ENCODE peak calls at places on chromosomes 6 and 20, in six cellular contexts. E is GM23248, U is astrocyte, P is mammary epithelial cell, Z is K562, Y is fibroblast of lung. V is an unnamed sample.
A peak's percentile ranks its signal among the peaks of the same experiment; 100 is the strongest.

GRCh38 chr6:125913145-125913544 is 43.4 kb upstream of the HINT3 start:
- DNase-seq in E (no peak), U (no peak), Z (no peak), P (no peak), Y (no peak), V (no peak)

GRCh38 chr6:118776607-118777549 is 117.1 kb upstream of the ASF1A start:
- DNase-seq in P (peak; percentile 88), Z (peak; percentile 74), U (peak; percentile 90), Y (peak; percentile 85), E (peak; percentile 86), V (peak; percentile 84)

GRCh38 chr6:73732845-73733675 is 37.1 kb downstream of the CD109 start:
- DNase-seq in E (peak; percentile 83), Y (peak; percentile 82), U (peak; percentile 46), Z (peak; percentile 77), P (peak; percentile 55), V (peak; percentile 78)

GRCh38 chr20:10649817-10650200 is 24.0 kb downstream of the JAG1 start:
- DNase-seq in Z (no peak), E (no peak), U (peak; percentile 71), Y (no peak), P (no peak), V (no peak)

GRCh38 chr6:150775804-150776203 is 89.7 kb upstream of the MTHFD1L start:
- DNase-seq in Z (no peak), P (no peak), Y (no peak), E (no peak), U (no peak), V (peak; percentile 44)

GRCh38 chr6:150118642-150119041 is 24.2 kb upstream of the PPP1R14C start:
- DNase-seq in Z (no peak), E (no peak), P (no peak), U (no peak), Y (no peak), V (no peak)

GRCh38 chr6:34990971-34991560 is 102.0 kb downstream of the ANKS1A start:
- DNase-seq in Z (no peak), U (peak; percentile 85), E (peak; percentile 44), P (peak; percentile 7), Y (peak; percentile 17), V (no peak)

GRCh38 chr20:11274137-11274536 is 600.3 kb upstream of the JAG1 start:
- DNase-seq in Y (peak; percentile 82), U (peak; percentile 47), E (peak; percentile 74), Z (peak; percentile 3), P (peak; percentile 81), V (peak; percentile 74)

GRCh38 chr6:27592107-27592480 is 119.2 kb upstream of the ZNF184 start:
- DNase-seq in U (peak; percentile 7), E (no peak), Y (peak; percentile 30), P (peak; percentile 20), Z (peak; percentile 65), V (peak; percentile 24)

GRCh38 chr6:137829641-137830083 is 37.4 kb upstream of the TNFAIP3 start:
- DNase-seq in P (peak; percentile 79), E (peak; percentile 55), U (peak; percentile 60), Y (no peak), Z (peak; percentile 71), V (no peak)

GRCh38 chr20:3744806-3745685 is 12.6 kb downstream of the HSPA12B start:
- DNase-seq in E (peak; percentile 32), Y (no peak), U (peak; percentile 31), Z (peak; percentile 95), P (peak; percentile 77), V (peak; percentile 73)

GRCh38 chr6:108968325-108968724 is 120.1 kb downstream of the ARMC2 start:
- DNase-seq in Y (no peak), Z (no peak), E (no peak), U (no peak), P (no peak), V (no peak)

GRCh38 chr20:219290-220115 is 7.6 kb upstream of the DEFB129 start:
- DNase-seq in U (no peak), Y (peak; percentile 22), P (peak; percentile 21), E (peak; percentile 42), Z (peak; percentile 31), V (peak; percentile 7)

GRCh38 chr6:97572943-97573342 is 289.9 kb upstream of the MMS22L start:
- DNase-seq in U (no peak), Y (no peak), Z (no peak), P (no peak), E (no peak), V (no peak)

GRCh38 chr6:123716506-123716905 is 79.8 kb upstream of the TRDN start:
- DNase-seq in U (no peak), Y (no peak), E (peak; percentile 33), P (peak; percentile 46), Z (no peak), V (no peak)

GRCh38 chr6:63677282-63677681 is 41.7 kb downstream of the PHF3 start:
- DNase-seq in U (no peak), E (peak; percentile 27), Y (peak; percentile 47), Z (no peak), P (no peak), V (no peak)

GRCh38 chr6:127641905-127642304 is 64.9 kb downstream of the C6orf58 start:
- DNase-seq in U (peak; percentile 9), Z (peak; percentile 0), P (peak; percentile 20), E (peak; percentile 60), Y (peak; percentile 52), V (peak; percentile 41)

GRCh38 chr6:9412951-9413559 is 977.7 kb upstream of the SLC35B3 start:
- DNase-seq in E (peak; percentile 40), Y (peak; percentile 34), Z (peak; percentile 14), U (no peak), P (peak; percentile 19), V (no peak)

GRCh38 chr6:35790683-35791082 is 6.4 kb downstream of the CLPS start:
- DNase-seq in Z (no peak), E (no peak), P (no peak), Y (no peak), U (no peak), V (no peak)

GRCh38 chr6:14544689-14545088 is 427.1 kb downstream of the CD83 start:
- DNase-seq in U (no peak), Y (no peak), E (no peak), P (no peak), Z (no peak), V (no peak)

GRCh38 chr6:33410711-33411631 is at the start of gene PHF1:
- DNase-seq in Y (peak; percentile 85), U (peak; percentile 73), P (no peak), Z (peak; percentile 88), E (peak; percentile 90), V (peak; percentile 46)

GRCh38 chr20:674936-675452 is 608 bp downstream of the SCRT2 start:
- DNase-seq in E (no peak), U (no peak), Z (no peak), P (no peak), Y (no peak), V (no peak)

GRCh38 chr6:145895802-145896201 is 68.4 kb downstream of the SHPRH start:
- DNase-seq in U (no peak), Z (no peak), Y (peak; percentile 51), P (no peak), E (peak; percentile 35), V (peak; percentile 35)

GRCh38 chr20:42886046-42886445 is 303.7 kb downstream of the PTPRT start:
- DNase-seq in U (no peak), Y (no peak), E (no peak), Z (no peak), P (no peak), V (no peak)

GRCh38 chr6:169341065-169341464 is 87.4 kb upstream of the THBS2 start:
- DNase-seq in U (no peak), Y (no peak), Z (no peak), E (no peak), P (no peak), V (no peak)
- H4K20me1 ChIP-seq in U (no peaks in the 10 kb centered on the region), Y (no peaks in the 10 kb centered on the region), Z (no peaks in the 10 kb centered on the region), E (no peaks in the 10 kb centered on the region), P (no peaks in the 10 kb centered on the region), V (no peaks in the 10 kb centered on the region)

GRCh38 chr20:32483351-32484220 is 101.5 kb downstream of the NOL4L start:
- DNase-seq in P (peak; percentile 71), U (peak; percentile 77), E (peak; percentile 85), Z (no peak), Y (peak; percentile 65), V (peak; percentile 75)

GRCh38 chr20:32480361-32481199 is 104.6 kb downstream of the NOL4L start:
- DNase-seq in P (no peak), Y (no peak), U (no peak), E (no peak), Z (no peak), V (peak; percentile 60)

GRCh38 chr20:32482251-32483220 is 102.6 kb downstream of the NOL4L start:
- DNase-seq in P (peak; percentile 13), E (peak; percentile 63), U (no peak), Y (no peak), Z (no peak), V (peak; percentile 35)

GRCh38 chr20:32479697-32480140 is 105.4 kb downstream of the NOL4L start:
- DNase-seq in Z (no peak), Y (no peak), P (no peak), U (no peak), E (no peak), V (no peak)

GRCh38 chr20:32481311-32482103 is 103.6 kb downstream of the NOL4L start:
- DNase-seq in P (no peak), E (peak; percentile 20), Z (no peak), U (no peak), Y (no peak), V (peak; percentile 32)
- H4K20me1 ChIP-seq in P (no peaks in the 10 kb centered on the region), E (no peaks in the 10 kb centered on the region), Z (no peaks in the 10 kb centered on the region), U (peaks cover 61% of the 10 kb centered on the region), Y (no peaks in the 10 kb centered on the region), V (peaks cover 2% of the 10 kb centered on the region)

GRCh38 chr6:160004419-160005160 is 35.7 kb downstream of the IGF2R start:
- DNase-seq in P (no peak), Z (no peak), Y (no peak), E (no peak), U (no peak), V (no peak)

GRCh38 chr6:160005861-160006540 is 37.1 kb downstream of the IGF2R start:
- DNase-seq in U (peak; percentile 45), Y (peak; percentile 68), Z (no peak), P (peak; percentile 19), E (peak; percentile 66), V (peak; percentile 26)

GRCh38 chr6:160005211-160005610 is 36.3 kb downstream of the IGF2R start:
- DNase-seq in P (no peak), E (no peak), Y (no peak), Z (no peak), U (no peak), V (no peak)

GRCh38 chr6:160002882-160003281 is 34.0 kb downstream of the IGF2R start:
- DNase-seq in Y (no peak), U (no peak), P (no peak), Z (no peak), E (no peak), V (no peak)

GRCh38 chr6:160004018-160004417 is 35.1 kb downstream of the IGF2R start:
- DNase-seq in E (no peak), U (no peak), Y (no peak), Z (no peak), P (no peak), V (no peak)
- H4K20me1 ChIP-seq in E (peaks cover 4% of the 10 kb centered on the region), U (peaks cover 80% of the 10 kb centered on the region), Y (no peaks in the 10 kb centered on the region), Z (no peaks in the 10 kb centered on the region), P (no peaks in the 10 kb centered on the region), V (peaks cover 2% of the 10 kb centered on the region)

DNA sequence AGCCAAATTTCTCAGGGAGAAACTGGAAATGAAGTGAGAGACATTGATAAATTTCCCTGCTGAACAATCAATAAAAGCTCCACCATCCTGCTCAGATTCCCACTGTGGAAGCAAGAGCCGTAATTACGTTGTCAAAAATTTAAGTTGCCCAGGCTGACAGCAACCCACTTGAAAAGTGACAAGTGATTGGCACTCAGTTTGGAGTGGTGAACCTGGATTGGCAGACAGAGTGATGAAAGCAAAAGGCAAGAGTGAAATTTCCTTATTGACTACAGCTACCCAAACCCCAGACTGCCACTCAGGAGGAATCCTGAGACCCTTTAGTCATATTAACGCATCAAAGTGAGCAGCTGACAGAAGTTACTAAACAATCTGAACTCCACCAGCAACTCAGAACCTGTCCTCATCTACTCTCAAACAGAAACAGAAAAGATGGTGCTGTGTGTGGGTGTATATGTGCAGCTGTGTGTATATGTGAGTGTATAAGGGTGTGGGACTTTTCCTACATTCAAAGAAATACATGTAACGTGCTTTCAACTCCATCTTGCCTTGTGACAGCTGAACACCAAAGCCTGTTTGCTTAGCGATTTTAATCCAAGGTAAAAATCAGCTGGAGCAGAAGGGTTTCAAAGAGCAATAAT is 157.4 kb downstream of the PKHD1 start:
- DNase-seq in E (no peak), U (no peak), P (no peak), Y (no peak), Z (no peak), V (no peak)
- H4K20me1 ChIP-seq in E (no peaks in the 10 kb centered on the region), U (no peaks in the 10 kb centered on the region), P (no peaks in the 10 kb centered on the region), Y (no peaks in the 10 kb centered on the region), Z (no peaks in the 10 kb centered on the region), V (no peaks in the 10 kb centered on the region)

V was measured in endothelial cell of umbilical vein.